ENCODE peak calls at places on chromosomes 4 and X, in seven cellular contexts. O is mammary epithelial cell; Y is B cell; D is sigmoid colon; W is activated CD8-positive, alpha-beta T cell treated with anti-CD3 and anti-CD28 coated beads for 36 hours; F is brain microvascular endothelial cell; U is dorsolateral prefrontal cortex. E is an unnamed sample.

GRCh38 chr4:26058537-26058936 is 144.5 kb downstream of the SMIM20 start:
- DNase-seq in O (peak; percentile 77), Y (no peak), D (no peak), W (peak; percentile 70), F (no peak), U (no peak), E (no peak)

GRCh38 chr4:153249199-153250154 is 45.2 kb downstream of the TRIM2 start:
- DNase-seq in O (peak; percentile 73), Y (peak; percentile 97), D (peak; percentile 80), W (peak; percentile 86), F (peak; percentile 47), U (peak; percentile 27), E (peak; percentile 93)

GRCh38 chr4:95059630-95060029 is 301.9 kb downstream of the BMPR1B start:
- DNase-seq in O (no peak), Y (no peak), D (no peak), W (no peak), F (no peak), U (no peak), E (no peak)

GRCh38 chrX:2242980-2243379 is 257.8 kb downstream of the DHRSX start:
- DNase-seq in O (no peak), Y (no peak), D (no peak), W (no peak), F (no peak), U (no peak), E (no peak)

GRCh38 chr4:80183196-80184052 is 13.9 kb upstream of the PRDM8 start:
- DNase-seq in O (no peak), Y (no peak), D (peak; percentile 83), W (peak; percentile 57), F (no peak), U (peak; percentile 22), E (no peak)

GRCh38 chrX:1387141-1387776 is 4.7 kb downstream of the SLC25A6 start:
- DNase-seq in O (no peak), Y (no peak), D (peak; percentile 65), W (no peak), F (no peak), U (peak; percentile 6), E (no peak)

GRCh38 chrX:19670321-19670750 is 155.0 kb upstream of the MAP3K15 start:
- DNase-seq in O (no peak), Y (no peak), D (no peak), W (no peak), F (no peak), U (no peak), E (no peak)

GRCh38 chrX:22999696-23000223 is at the start of gene DDX53:
- DNase-seq in O (no peak), Y (no peak), D (no peak), W (no peak), F (no peak), U (no peak), E (no peak)

GRCh38 chr4:122516376-122516775 is 59.9 kb upstream of the IL2 start:
- DNase-seq in O (no peak), Y (no peak), D (no peak), W (no peak), F (no peak), U (no peak), E (no peak)

GRCh38 chr4:101031971-101032370 is 315.4 kb downstream of the PPP3CA start:
- DNase-seq in O (no peak), Y (no peak), D (no peak), W (no peak), F (no peak), U (no peak), E (no peak)

GRCh38 chr4:101035522-101035921 is 311.8 kb downstream of the PPP3CA start:
- DNase-seq in O (no peak), Y (no peak), D (no peak), W (no peak), F (no peak), U (no peak), E (no peak)

GRCh38 chr4:101037938-101038413 is 309.4 kb downstream of the PPP3CA start:
- DNase-seq in O (no peak), Y (no peak), D (no peak), W (peak; percentile 19), F (no peak), U (no peak), E (no peak)

GRCh38 chr4:101037249-101037648 is 310.1 kb downstream of the PPP3CA start:
- DNase-seq in O (no peak), Y (no peak), D (no peak), W (no peak), F (no peak), U (no peak), E (no peak)

DNA sequence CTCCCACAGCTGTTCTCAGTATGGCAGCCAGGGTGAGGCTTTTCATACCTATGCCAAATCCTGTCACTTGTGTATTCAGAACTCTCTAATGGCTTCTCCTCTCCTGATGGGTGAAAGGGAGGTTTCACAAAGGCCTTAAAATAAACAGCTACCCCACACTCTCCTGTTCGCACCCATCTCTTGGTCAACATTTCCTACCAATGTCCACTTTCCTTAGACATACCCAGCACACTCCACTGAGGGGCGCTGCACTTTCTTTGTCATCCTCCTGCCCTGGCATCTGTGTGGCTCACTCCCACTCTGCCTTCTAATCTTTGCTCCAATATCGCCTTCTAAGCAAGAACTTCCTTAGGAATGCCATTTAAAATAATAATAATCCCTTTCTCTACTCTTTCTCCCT is 313.3 kb downstream of the PPP3CA start:
- DNase-seq in O (no peak), Y (no peak), D (no peak), W (no peak), F (no peak), U (no peak), E (no peak)
- TF ChIP-seq CTCF in O (no peak), Y (peak; percentile 13), D (no peak), W (peak; percentile 24), F (peak; percentile 20), U (no peak), E (no peak)

GRCh38 chr4:148057425-148058020 is 325.6 kb downstream of the ARHGAP10 start:
- DNase-seq in O (no peak), Y (peak; percentile 44), D (no peak), W (no peak), F (no peak), U (no peak), E (no peak)

GRCh38 chr4:148058160-148058859 is 326.4 kb downstream of the ARHGAP10 start:
- DNase-seq in O (no peak), Y (no peak), D (no peak), W (no peak), F (no peak), U (no peak), E (no peak)

GRCh38 chr4:148054275-148054674 is 322.4 kb downstream of the ARHGAP10 start:
- DNase-seq in O (no peak), Y (no peak), D (no peak), W (peak; percentile 21), F (peak; percentile 9), U (no peak), E (no peak)

GRCh38 chr4:148055844-148056243 is 324.0 kb downstream of the ARHGAP10 start:
- DNase-seq in O (no peak), Y (no peak), D (no peak), W (no peak), F (no peak), U (no peak), E (no peak)

DNA sequence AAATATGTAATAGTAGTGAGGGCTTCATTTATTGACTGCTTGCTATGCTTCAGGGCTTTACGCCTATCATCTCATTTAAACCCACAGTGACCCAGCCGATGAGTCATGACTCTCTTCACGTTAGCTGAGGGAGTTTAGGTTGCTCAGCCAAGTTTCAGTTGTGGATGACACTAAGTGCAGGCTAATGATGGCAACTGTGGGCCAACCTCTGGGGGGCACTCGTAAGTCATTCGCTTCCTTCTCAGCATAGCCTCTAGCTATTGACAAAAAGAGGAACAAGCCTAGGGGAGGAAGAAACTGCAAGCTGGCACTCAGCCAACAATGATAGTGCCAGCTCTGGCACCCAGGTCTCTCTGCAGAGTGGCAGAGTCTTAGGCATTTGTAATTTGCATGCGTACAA is 325.0 kb downstream of the ARHGAP10 start:
- DNase-seq in O (peak; percentile 72), Y (peak; percentile 84), D (no peak), W (peak; percentile 92), F (peak; percentile 63), U (peak; percentile 56), E (no peak)
- TF ChIP-seq CTCF in O (no peak), Y (peak; percentile 76), D (no peak), W (peak; percentile 49), F (no peak), U (peak; percentile 29), E (no peak)

GRCh38 chr4:174828845-174829701 is at the start of gene GLRA3:
- DNase-seq in O (peak; percentile 17), Y (peak; percentile 54), D (no peak), W (peak; percentile 19), F (peak; percentile 54), U (peak; percentile 86), E (peak; percentile 92)

GRCh38 chr4:174826660-174827059 is 2.4 kb downstream of the GLRA3 start:
- DNase-seq in O (no peak), Y (no peak), D (no peak), W (no peak), F (no peak), U (no peak), E (no peak)
- TF ChIP-seq CTCF in O (no peak), Y (no peak), D (no peak), W (no peak), F (no peak), U (peak; percentile 7), E (no peak)

DNA sequence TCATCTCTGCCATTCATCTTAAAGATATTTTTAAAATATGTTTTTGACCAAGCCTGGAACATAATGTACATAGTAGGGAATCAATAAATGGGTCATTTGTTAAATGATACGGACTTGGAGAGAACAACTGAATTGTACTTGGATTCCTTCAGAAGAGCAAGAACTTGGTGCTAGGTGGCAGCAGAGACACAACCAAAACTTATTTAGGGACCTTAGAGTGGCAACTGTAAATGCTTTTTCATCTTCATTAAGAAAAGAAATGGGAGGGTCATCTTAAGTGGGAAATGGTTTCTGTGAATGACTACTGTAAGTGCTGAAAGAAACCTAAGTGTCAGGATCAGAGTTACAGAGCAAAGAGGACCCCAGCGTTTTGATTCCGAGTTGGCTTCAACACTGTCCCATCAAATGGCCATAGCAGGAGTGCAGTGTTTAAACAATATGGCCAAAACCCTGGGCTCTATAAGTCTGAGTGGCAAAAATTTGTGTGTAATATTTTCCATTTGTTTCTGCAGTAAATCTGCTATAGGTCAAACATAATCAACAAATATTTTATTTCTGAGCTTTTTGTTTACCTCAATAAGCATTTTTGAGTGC is 213.6 kb downstream of the PALLD start:
- DNase-seq in O (peak; percentile 54), Y (no peak), D (no peak), W (peak; percentile 7), F (peak; percentile 69), U (peak; percentile 44), E (no peak)
- TF ChIP-seq CTCF in O (peak; percentile 49), Y (no peak), D (peak; percentile 68), W (no peak), F (peak; percentile 71), U (peak; percentile 30), E (peak; percentile 16)

GRCh38 chrX:125826774-125827451 is 339.2 kb downstream of the DCAF12L2 start:
- DNase-seq in O (no peak), Y (no peak), D (no peak), W (no peak), F (no peak), U (no peak), E (no peak)

GRCh38 chrX:125826080-125826479 is 340.0 kb downstream of the DCAF12L2 start:
- DNase-seq in O (no peak), Y (no peak), D (no peak), W (no peak), F (no peak), U (no peak), E (no peak)
- TF ChIP-seq CTCF in O (no peak), Y (no peak), D (no peak), W (no peak), F (no peak), U (no peak), E (peak; percentile 15)

E was measured in nephron progenitor cell.